ENCODE peak calls at places on chromosomes 6 and 20, in five cellular contexts. A is gastrocnemius medialis; U is A549; W is effector memory CD8-positive, alpha-beta T cell; Z is activated naive CD8-positive, alpha-beta T cell treated with anti-CD3 and anti-CD28 coated beads, Interleukin-2, amount 10 ng/mL, durations not matched to agents 7 days and 5 days. H is an unnamed sample.

GRCh38 chr20:51221791-51222408 is 199.0 kb upstream of the KCNG1 start:
- ATAC-seq in A (no peak), U (peak; percentile 33), W (no peak), Z (no peak), H (no peak)

GRCh38 chr6:89186762-89187161 is 30.4 kb downstream of the GABRR1 start:
- ATAC-seq in A (peak; percentile 98), U (no peak), W (no peak), Z (no peak), H (no peak)

GRCh38 chr6:5249451-5250122 is 11.2 kb downstream of the LYRM4 start:
- ATAC-seq in A (no peak), U (no peak), W (no peak), Z (no peak), H (peak; percentile 82)

GRCh38 chr6:155916870-155917624 is 461.4 kb upstream of the NOX3 start:
- ATAC-seq in A (no peak), U (no peak), W (no peak), Z (no peak), H (no peak)

GRCh38 chr6:167588920-167589614 is 237.6 kb upstream of the AFDN start:
- ATAC-seq in A (no peak), U (no peak), W (no peak), Z (no peak), H (no peak)

GRCh38 chr6:17482711-17483110 is 89.3 kb downstream of the CAP2 start:
- ATAC-seq in A (peak; percentile 43), U (no peak), W (no peak), Z (no peak), H (no peak)

GRCh38 chr6:149508485-149508884 is 23.7 kb upstream of the ZC3H12D start:
- ATAC-seq in A (no peak), U (no peak), W (peak; percentile 97), Z (peak; percentile 72), H (no peak)

GRCh38 chr20:31739550-31739863 is 417 bp downstream of the TPX2 start:
- ATAC-seq in A (no peak), U (peak; percentile 4), W (peak; percentile 17), Z (no peak), H (peak; percentile 4)

GRCh38 chr6:20124545-20124944 is 87.7 kb downstream of the MBOAT1 start:
- ATAC-seq in A (peak; percentile 68), U (no peak), W (no peak), Z (no peak), H (no peak)

GRCh38 chr6:89494131-89494793 is 61.3 kb downstream of the ANKRD6 start:
- ATAC-seq in A (no peak), U (no peak), W (no peak), Z (no peak), H (no peak)

GRCh38 chr20:32236819-32237218 is 29.1 kb downstream of the POFUT1 start:
- ATAC-seq in A (no peak), U (no peak), W (no peak), Z (no peak), H (no peak)

GRCh38 chr6:10151144-10151915 is 263.5 kb downstream of the TFAP2A start:
- ATAC-seq in A (no peak), U (no peak), W (no peak), Z (no peak), H (no peak)

GRCh38 chr20:45061244-45061643 is 39.7 kb downstream of the KCNS1 start:
- ATAC-seq in A (no peak), U (peak; percentile 100), W (no peak), Z (no peak), H (peak; percentile 92)

GRCh38 chr6:41474213-41474933 is 71.8 kb upstream of the FOXP4 start:
- ATAC-seq in A (no peak), U (no peak), W (no peak), Z (no peak), H (no peak)

GRCh38 chr20:22834651-22835256 is 200.4 kb upstream of the SSTR4 start:
- ATAC-seq in A (no peak), U (no peak), W (no peak), Z (no peak), H (no peak)

GRCh38 chr6:166853371-166854325 is 102.7 kb downstream of the RNASET2 start:
- ATAC-seq in A (no peak), U (no peak), W (no peak), Z (no peak), H (no peak)

GRCh38 chr20:63708301-63709148 is 686 bp downstream of the ZGPAT start:
- ATAC-seq in A (no peak), U (peak; percentile 17), W (peak; percentile 23), Z (peak; percentile 16), H (no peak)

GRCh38 chr6:149887343-149887742 is 10.6 kb downstream of the RAET1E start:
- ATAC-seq in A (no peak), U (peak; percentile 58), W (no peak), Z (no peak), H (no peak)

GRCh38 chr6:130198483-130199035 is 24.2 kb downstream of the SAMD3 start:
- ATAC-seq in A (no peak), U (no peak), W (no peak), Z (no peak), H (no peak)

GRCh38 chr6:52570291-52570700 is 6.6 kb downstream of the TRAM2 start:
- ATAC-seq in A (no peak), U (no peak), W (no peak), Z (no peak), H (peak; percentile 52)

GRCh38 chr6:81718126-81718525 is 34.4 kb downstream of the TENT5A start:
- ATAC-seq in A (no peak), U (no peak), W (no peak), Z (no peak), H (no peak)

GRCh38 chr6:37142047-37142614 is 27.8 kb upstream of the PIM1 start:
- ATAC-seq in A (no peak), U (no peak), W (peak; percentile 22), Z (no peak), H (no peak)

GRCh38 chr6:2447318-2447717 is 201.9 kb upstream of the GMDS start:
- ATAC-seq in A (no peak), U (no peak), W (no peak), Z (no peak), H (no peak)

GRCh38 chr20:54624701-54625472 is 149.5 kb downstream of the DOK5 start:
- ATAC-seq in A (no peak), U (no peak), W (no peak), Z (no peak), H (no peak)

GRCh38 chr20:46708172-46708860 is 1.1 kb upstream of the SLC2A10 start:
- ATAC-seq in A (no peak), U (no peak), W (no peak), Z (no peak), H (no peak)

H was measured in SK-N-SH treated with all-trans-retinoic acid at 6 μM for 48 hours.